ENCODE peak calls at places on chromosomes 7 and 10, in five cellular contexts. C is ELF-1; O is brain pericyte; X is PC-9; S is activated T-helper 2 cell treated with anti-CD3 and anti-CD28 coated beads, Interferon-gamma antibody, Interleukin-2, Interleukin-4, amounts not matched to agents 10 μg/mL and 5 μg/mL and 100 μg/mL, durations not matched to agents 14 hours and 24 hours and 36 hours. U is an unnamed sample.

GRCh38 chr7:101688995-101689907 is 60.2 kb upstream of the MYL10 start:
- DNase-seq in X (no peak), O (no peak), S (no peak), C (no peak), U (no peak)

GRCh38 chr7:99693427-99694200 is 13.8 kb upstream of the CYP3A5 start:
- DNase-seq in O (no peak), S (no peak), C (peak), X (peak), U (no peak)

GRCh38 chr7:42285383-42285824 is 48.4 kb upstream of the GLI3 start:
- DNase-seq in S (no peak), O (no peak), X (no peak), C (no peak), U (no peak)

GRCh38 chr10:77049896-77050295 is 587.7 kb downstream of the KCNMA1 start:
- DNase-seq in X (no peak), C (no peak), S (no peak), O (no peak), U (no peak)

GRCh38 chr10:105239311-105240215 is 598.5 kb downstream of the SORCS3 start:
- DNase-seq in S (no peak), X (no peak), C (no peak), O (no peak), U (no peak)

GRCh38 chr10:24721254-24722106 is 2.2 kb downstream of the ARHGAP21 start:
- DNase-seq in O (no peak), X (peak), C (peak), S (no peak), U (no peak)

GRCh38 chr10:132041340-132041739 is 24.4 kb upstream of the JAKMIP3 start:
- DNase-seq in O (no peak), X (no peak), C (no peak), S (no peak), U (no peak)

GRCh38 chr10:119638982-119639381 is 12.2 kb upstream of the BAG3 start:
- DNase-seq in C (no peak), O (no peak), S (no peak), X (no peak), U (no peak)

GRCh38 chr10:93917064-93917391 is 23.2 kb downstream of the SLC35G1 start:
- DNase-seq in C (no peak), O (no peak), S (no peak), X (no peak), U (no peak)

GRCh38 chr10:110556993-110557601 is 10.4 kb upstream of the SMC3 start:
- DNase-seq in O (no peak), X (no peak), C (peak), S (peak), U (no peak)

GRCh38 chr10:102040305-102040704 is 15.7 kb downstream of the ARMH3 start:
- DNase-seq in O (no peak), C (no peak), S (no peak), X (no peak), U (no peak)

GRCh38 chr7:7861211-7861633 is 107.4 kb upstream of the GLCCI1 start:
- DNase-seq in C (no peak), X (peak), S (no peak), O (peak), U (no peak)

GRCh38 chr10:102670871-102671434 is 26.7 kb downstream of the TRIM8 start:
- DNase-seq in C (no peak), S (no peak), O (no peak), X (no peak), U (no peak)

GRCh38 chr7:122397381-122397780 is 92.8 kb upstream of the FEZF1 start:
- DNase-seq in X (no peak), S (no peak), C (no peak), O (no peak), U (no peak)

GRCh38 chr10:89296227-89296648 is 5.6 kb upstream of the IFIT2 start:
- DNase-seq in S (no peak), C (no peak), O (no peak), X (no peak), U (peak)

GRCh38 chr10:46547881-46548780 is 8.3 kb downstream of the GPRIN2 start:
- DNase-seq in S (no peak), C (no peak), X (no peak), O (no peak), U (no peak)

GRCh38 chr10:5776881-5777197 is 36.4 kb downstream of the GDI2 start:
- DNase-seq in O (no peak), C (no peak), S (no peak), X (no peak), U (no peak)

GRCh38 chr7:157955383-157955999 is 618.7 kb downstream of the DNAJB6 start:
- DNase-seq in C (peak), X (no peak), S (no peak), O (no peak), U (no peak)

GRCh38 chr10:6086375-6087233 is 2.2 kb upstream of the RBM17 start:
- DNase-seq in C (peak), X (no peak), O (peak), S (peak), U (no peak)

GRCh38 chr10:93813507-93814465 is 56.0 kb downstream of the LGI1 start:
- DNase-seq in C (peak), O (no peak), X (peak), S (peak), U (no peak)

GRCh38 chr10:55137063-55137462 is 336.0 kb upstream of the PCDH15 start:
- DNase-seq in O (no peak), C (no peak), X (no peak), S (no peak), U (no peak)

GRCh38 chr10:86785968-86786367 is 29.5 kb downstream of the BMPR1A start:
- DNase-seq in O (no peak), S (no peak), X (no peak), C (no peak), U (no peak)

GRCh38 chr7:150948791-150949251 is 29.3 kb downstream of the KCNH2 start:
- DNase-seq in X (no peak), C (no peak), S (no peak), O (no peak), U (no peak)

GRCh38 chr7:23600251-23600650 is 3.1 kb downstream of the CCDC126 start:
- DNase-seq in X (no peak), C (peak), O (no peak), S (no peak), U (peak)

GRCh38 chr10:5888843-5889623 is 660 bp downstream of the ANKRD16 start:
- DNase-seq in S (peak), O (no peak), C (peak), X (no peak), U (no peak)

GRCh38 chr10:71835671-71836593 is 15.1 kb downstream of the PSAP start:
- DNase-seq in C (peak), O (peak), S (no peak), X (peak), U (no peak)

GRCh38 chr10:99920901-99921300 is 88.8 kb downstream of the DNMBP start:
- DNase-seq in O (no peak), S (no peak), C (no peak), X (peak), U (no peak)

GRCh38 chr7:83532229-83532628 is 116.7 kb downstream of the SEMA3E start:
- DNase-seq in S (no peak), X (no peak), O (no peak), C (no peak), U (no peak)

U was measured in SK-N-MC.